ENCODE peak calls at places on chromosomes 13 and 19, in nine cellular contexts. V is sigmoid colon, R is fibroblast of lung, U is A673, Y is foreskin keratinocyte, M is tibial artery, N is body of pancreas, O is mammary epithelial cell, S is heart right ventricle. Q is an unnamed sample.

GRCh38 chr13:61142506-61142905 is 273.1 kb downstream of the PCDH20 start:
- DNase-seq in U (no peak), N (no peak), M (no peak), V (no peak), O (no peak), S (no peak), R (no peak), Y (peak; percentile 77), Q (no peak)

GRCh38 chr19:47225746-47226425 is 5.1 kb downstream of the BBC3 start:
- DNase-seq in O (peak; percentile 77), Y (peak; percentile 54), R (peak; percentile 79), N (peak; percentile 93), S (peak; percentile 89), U (peak; percentile 94), V (peak; percentile 96), M (peak; percentile 93), Q (peak; percentile 87)

GRCh38 chr19:6694147-6694815 is 24.3 kb upstream of the TNFSF14 start:
- DNase-seq in M (no peak), S (no peak), V (no peak), R (no peak), U (no peak), Y (no peak), O (no peak), N (no peak), Q (no peak)

GRCh38 chr19:1446713-1447564 is 3.0 kb upstream of the APC2 start:
- DNase-seq in N (no peak), M (no peak), R (no peak), U (peak; percentile 51), S (no peak), O (no peak), V (no peak), Y (no peak), Q (no peak)

GRCh38 chr19:7292352-7292949 is 1.8 kb downstream of the INSR start:
- DNase-seq in M (no peak), O (no peak), Y (no peak), N (peak; percentile 33), V (no peak), R (no peak), U (no peak), S (no peak), Q (no peak)

GRCh38 chr13:50144473-50145160 is 129.4 kb downstream of the KCNRG start:
- DNase-seq in U (no peak), Y (no peak), V (no peak), R (no peak), S (no peak), O (no peak), M (no peak), N (no peak), Q (no peak)

GRCh38 chr13:105599477-105600037 is 935.9 kb downstream of the EFNB2 start:
- DNase-seq in V (no peak), U (no peak), Y (no peak), S (peak; percentile 13), N (no peak), R (peak; percentile 64), O (no peak), M (no peak), Q (no peak)

GRCh38 chr19:6890938-6891337 is 3.6 kb downstream of the ADGRE1 start:
- DNase-seq in Y (no peak), S (no peak), M (no peak), N (no peak), R (no peak), U (no peak), V (no peak), O (no peak), Q (no peak)

GRCh38 chr13:83881917-83882625 is at the start of gene SLITRK1:
- DNase-seq in U (peak; percentile 82), R (peak; percentile 74), S (peak; percentile 29), Y (peak; percentile 30), N (peak; percentile 88), M (peak; percentile 59), V (no peak), O (peak; percentile 56), Q (peak; percentile 51)

GRCh38 chr19:2478324-2478755 is 2.4 kb downstream of the GADD45B start:
- DNase-seq in R (peak; percentile 72), Y (peak; percentile 71), N (peak; percentile 87), V (peak; percentile 94), U (peak; percentile 91), S (peak; percentile 39), O (peak; percentile 75), M (peak; percentile 92), Q (no peak)

GRCh38 chr13:27295096-27295495 is 24.5 kb downstream of the RASL11A start:
- DNase-seq in M (no peak), S (no peak), N (no peak), U (no peak), Y (no peak), O (no peak), V (no peak), R (no peak), Q (no peak)

GRCh38 chr19:42069619-42070293 is at the start of gene GRIK5:
- DNase-seq in N (peak; percentile 24), R (no peak), S (no peak), O (no peak), V (peak; percentile 78), U (peak; percentile 59), M (peak; percentile 76), Y (no peak), Q (no peak)

GRCh38 chr13:36082806-36083205 is 48.4 kb downstream of the DCLK1 start:
- DNase-seq in S (no peak), R (no peak), O (no peak), Y (no peak), V (no peak), U (no peak), N (no peak), M (no peak), Q (no peak)

DNA sequence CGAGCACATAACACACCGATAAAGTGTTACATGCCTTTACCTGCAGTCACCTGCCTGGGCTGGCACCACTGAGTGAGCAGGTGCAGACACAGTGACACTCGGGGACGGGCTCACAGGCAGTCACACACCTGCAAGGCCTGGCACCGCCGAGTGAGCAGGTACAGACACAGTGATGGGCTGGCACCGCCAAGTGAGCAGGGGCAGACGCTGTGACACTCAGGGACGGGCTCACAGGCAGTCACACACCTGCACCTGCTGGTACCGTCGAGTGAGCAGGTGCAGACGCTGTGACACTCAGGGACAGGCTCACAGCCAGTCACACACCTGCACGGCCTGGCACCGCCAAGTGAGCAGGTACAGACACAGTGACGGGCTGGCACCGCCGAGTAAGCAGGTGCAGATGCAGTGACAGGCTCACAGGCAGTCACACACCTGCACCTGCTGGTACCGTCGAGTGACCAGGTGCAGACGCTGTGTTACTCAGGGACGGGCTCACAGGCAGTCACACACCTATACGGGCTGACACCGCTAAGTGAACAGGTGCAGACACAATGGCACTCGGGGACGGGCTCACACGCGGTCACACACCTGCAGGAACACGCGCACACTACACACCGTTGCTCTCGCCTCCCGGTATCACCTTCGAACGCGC is 470 bp downstream of the ZNF835 start:
- DNase-seq in N (peak; percentile 82), O (no peak), V (peak; percentile 65), R (no peak), Y (no peak), M (no peak), U (no peak), S (no peak), Q (no peak)
- H3K27ac ChIP-seq in N (no peak overlapping the region), O (no peak overlapping the region), V (peak overlapping the region; percentile 45), R (no peak overlapping the region), Y (no peak overlapping the region), M (peak overlapping the region; percentile 67), U (peak overlapping the region; percentile 29), S (peak overlapping the region; percentile 46), Q (no peak overlapping the region)

DNA sequence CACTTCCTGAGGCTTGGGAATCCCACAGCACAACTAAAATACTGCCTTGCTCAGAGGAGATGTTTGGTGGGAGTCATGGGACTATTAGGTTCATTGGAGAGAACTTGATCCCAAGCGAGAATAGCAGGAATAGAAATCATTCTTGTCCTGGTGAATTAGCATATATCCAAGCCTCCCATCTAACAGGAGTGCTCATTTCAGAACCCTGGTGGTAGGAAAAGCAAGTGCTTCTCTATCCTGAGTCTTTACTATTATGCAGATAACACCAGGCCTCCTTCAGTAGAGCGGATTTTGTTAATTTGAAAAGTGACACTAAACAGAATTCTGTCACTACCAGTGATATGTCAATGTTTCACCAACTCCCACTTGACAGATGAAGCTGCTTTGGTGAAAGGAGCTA is 199.5 kb downstream of the ATP8A2 start:
- DNase-seq in M (no peak), S (no peak), U (no peak), V (no peak), N (no peak), R (no peak), O (no peak), Y (no peak), Q (no peak)
- TF ChIP-seq CTCF in M (no peak), S (no peak), U (peak; percentile 31), V (no peak), N (no peak), R (no peak), O (peak; percentile 23), Y (peak; percentile 19), Q (no peak)

DNA sequence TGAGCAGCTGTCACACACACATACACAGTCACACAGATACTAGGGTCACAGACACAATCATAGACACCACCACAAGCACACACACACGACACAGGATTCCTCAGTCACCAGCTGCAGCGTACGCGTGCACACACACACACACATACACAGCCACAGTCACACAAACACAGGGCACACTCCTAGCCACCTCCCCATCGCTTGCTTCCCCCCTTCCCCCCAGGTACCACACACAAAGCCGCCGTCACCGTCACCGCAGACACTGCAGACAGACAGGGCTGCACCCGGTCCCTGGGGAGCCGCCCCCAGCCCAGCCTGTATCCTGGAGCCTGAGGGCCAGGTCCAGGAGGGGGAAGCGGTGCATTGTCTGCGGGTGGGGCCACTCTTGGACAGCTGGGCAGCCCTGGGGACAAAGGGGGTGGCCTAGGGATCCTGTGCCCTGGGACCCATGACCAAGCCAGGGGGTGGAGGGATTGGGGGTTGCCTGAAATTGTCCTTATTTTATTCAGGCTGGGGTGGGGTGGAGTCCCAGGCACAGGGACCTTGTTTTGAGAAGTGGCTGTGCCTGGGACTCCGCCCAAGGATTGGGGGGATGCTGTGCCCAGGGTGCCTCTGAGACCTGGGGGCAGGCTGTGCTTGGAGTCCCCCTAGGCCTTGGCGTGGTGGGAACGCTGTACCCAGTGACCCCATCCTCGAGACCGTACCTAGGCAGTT is 957 bp downstream of the NUMBL start:
- DNase-seq in V (no peak), O (no peak), R (peak; percentile 30), M (peak; percentile 75), Y (no peak), S (peak; percentile 44), U (peak; percentile 27), N (no peak), Q (no peak)
- H3K27ac ChIP-seq in V (peak overlapping the region; percentile 95), O (no peak overlapping the region), R (peak overlapping the region; percentile 87), M (peak overlapping the region; percentile 95), Y (peak overlapping the region; percentile 93), S (peak overlapping the region; percentile 80), U (peak overlapping the region; percentile 96), N (no peak overlapping the region), Q (peak overlapping the region; percentile 94)

DNA sequence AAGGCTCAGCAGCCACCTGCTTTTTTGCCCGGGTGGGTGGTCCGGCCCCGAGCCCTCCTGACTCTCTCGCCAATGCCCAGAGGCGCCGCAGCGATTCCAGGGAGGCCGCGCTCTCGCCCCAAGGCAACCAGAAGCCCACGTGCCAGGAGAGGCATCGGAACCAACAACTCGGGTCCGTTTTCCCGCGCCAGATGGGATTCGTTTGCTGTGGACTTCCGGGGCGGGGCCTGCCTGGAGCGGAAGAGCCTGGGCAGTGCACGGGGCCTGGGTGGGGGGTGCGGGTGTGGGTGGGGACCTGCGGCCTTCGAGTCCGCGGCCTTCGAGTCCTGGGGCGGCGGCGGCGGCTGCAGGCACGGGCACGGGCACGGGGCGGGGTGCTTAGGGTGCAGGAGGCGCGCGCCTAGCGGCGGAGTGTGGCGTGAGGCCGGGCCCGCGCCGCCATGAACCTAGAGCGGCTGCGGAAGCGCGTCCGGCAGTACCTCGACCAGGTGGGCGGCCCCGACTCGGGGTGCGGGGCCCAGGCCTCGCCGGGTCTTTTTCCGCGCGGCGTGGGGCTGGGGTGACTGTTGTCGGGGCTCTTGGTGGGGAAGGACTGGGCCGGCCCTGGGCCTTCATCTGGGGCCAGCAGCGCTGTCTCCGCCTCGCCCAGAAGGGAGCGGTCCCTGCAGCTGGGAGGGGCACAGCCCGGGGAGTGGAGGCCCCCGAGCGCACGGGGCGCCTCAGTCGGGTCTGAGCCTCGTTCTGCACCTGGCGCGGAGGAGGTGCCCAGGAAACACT is at the start of gene CDC16:
- DNase-seq in O (peak; percentile 87), Y (peak; percentile 78), S (peak; percentile 93), V (peak; percentile 96), U (peak; percentile 97), R (peak; percentile 90), N (peak; percentile 96), M (peak; percentile 96), Q (peak; percentile 96)
- TF ChIP-seq CTCF in O (no peak), Y (peak; percentile 36), S (peak; percentile 10), V (peak; percentile 10), U (no peak), R (no peak), N (no peak), M (no peak), Q (no peak)

Q was measured in RWPE1.